ENCODE peak calls at places on chromosomes 6 and 20, in six cellular contexts. N, J, B, M, W and V are unnamed samples.

GRCh38 chr6:150987371-150987828 is 121.9 kb downstream of the MTHFD1L start:
- DNase-seq in N (no peak), J (no peak), B (no peak), M (peak; percentile 17), W (no peak), V (no peak)

GRCh38 chr6:39821014-39821738 is 29.0 kb downstream of the DAAM2 start:
- DNase-seq in N (no peak), J (no peak), B (no peak), M (no peak), W (no peak), V (peak; percentile 29)

GRCh38 chr20:32972181-32973076 is 31.8 kb downstream of the SUN5 start:
- DNase-seq in N (peak; percentile 84), J (no peak), B (no peak), M (peak; percentile 72), W (no peak), V (peak; percentile 7)

GRCh38 chr6:118565317-118565960 is 17.3 kb downstream of the PLN start:
- DNase-seq in N (no peak), J (peak; percentile 36), B (no peak), M (no peak), W (no peak), V (no peak)

GRCh38 chr20:14313621-14314020 is 23.8 kb downstream of the FLRT3 start:
- DNase-seq in N (no peak), J (no peak), B (no peak), M (no peak), W (no peak), V (no peak)

GRCh38 chr6:142653710-142654274 is 291.2 kb downstream of the HIVEP2 start:
- DNase-seq in N (no peak), J (no peak), B (no peak), M (no peak), W (no peak), V (no peak)

GRCh38 chr20:32448306-32449056 is 90.3 kb downstream of the ASXL1 start:
- DNase-seq in N (no peak), J (no peak), B (no peak), M (no peak), W (no peak), V (no peak)

GRCh38 chr6:31397901-31398300 is 5.5 kb upstream of the MICA start:
- DNase-seq in N (no peak), J (no peak), B (no peak), M (no peak), W (no peak), V (no peak)

GRCh38 chr6:30752164-30752927 is 8.0 kb upstream of the IER3 start:
- DNase-seq in N (no peak), J (no peak), B (peak; percentile 97), M (no peak), W (no peak), V (peak; percentile 96)

GRCh38 chr20:58815448-58815847 is 35.3 kb downstream of the GNAS-AS1 start:
- DNase-seq in N (no peak), J (no peak), B (no peak), M (no peak), W (no peak), V (no peak)
- H3K27me3 ChIP-seq in N (no peaks in the 10 kb centered on the region), J (peaks cover 80% of the 10 kb centered on the region), B (no peaks in the 10 kb centered on the region), M (no peaks in the 10 kb centered on the region), W (no peaks in the 10 kb centered on the region), V (no peaks in the 10 kb centered on the region)

DNA sequence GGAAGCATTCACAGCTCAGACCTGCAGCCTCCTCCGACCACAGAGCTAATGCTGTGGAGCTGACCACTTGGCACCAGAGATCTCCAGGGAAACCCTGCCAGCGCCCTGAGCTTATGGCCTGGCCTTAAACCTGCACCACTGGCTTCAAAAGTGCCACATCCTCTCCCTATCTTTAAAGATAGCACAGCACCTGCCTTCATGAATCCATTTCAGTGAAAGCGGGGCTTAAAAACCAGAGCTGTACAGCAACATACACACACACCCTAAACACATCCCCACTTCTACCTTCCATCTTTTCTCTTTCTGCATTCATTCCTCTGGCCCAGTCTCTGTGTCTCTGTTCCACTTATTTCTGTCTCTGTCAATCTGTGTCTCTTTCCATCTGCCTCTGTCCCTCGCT is 59.8 kb upstream of the CCDC167 start:
- DNase-seq in N (no peak), J (no peak), B (no peak), M (no peak), W (no peak), V (no peak)
- H3K27me3 ChIP-seq in N (no peaks in the 10 kb centered on the region), J (peaks cover 85% of the 10 kb centered on the region), B (no peaks in the 10 kb centered on the region), M (no peaks in the 10 kb centered on the region), W (no peaks in the 10 kb centered on the region), V (peaks cover 3% of the 10 kb centered on the region)

GRCh38 chr6:35432291-35432690 is 19.8 kb upstream of the FANCE start:
- DNase-seq in N (no peak), J (no peak), B (no peak), M (no peak), W (no peak), V (no peak)
- H3K27me3 ChIP-seq in N (no peaks in the 10 kb centered on the region), J (peaks cover 16% of the 10 kb centered on the region), B (no peaks in the 10 kb centered on the region), M (no peaks in the 10 kb centered on the region), W (no peaks in the 10 kb centered on the region), V (no peaks in the 10 kb centered on the region)

GRCh38 chr6:26230336-26230735 is 134.7 kb upstream of the BTN3A2 start:
- DNase-seq in N (no peak), J (no peak), B (no peak), M (no peak), W (no peak), V (no peak)
- H3K27me3 ChIP-seq in N (no peaks in the 10 kb centered on the region), J (peaks cover 25% of the 10 kb centered on the region), B (no peaks in the 10 kb centered on the region), M (no peaks in the 10 kb centered on the region), W (no peaks in the 10 kb centered on the region), V (peaks cover 29% of the 10 kb centered on the region)

GRCh38 chr20:63421094-63421692 is 51.3 kb downstream of the KCNQ2 start:
- DNase-seq in N (no peak), J (no peak), B (no peak), M (no peak), W (no peak), V (no peak)

GRCh38 chr20:63420359-63421093 is 51.9 kb downstream of the KCNQ2 start:
- DNase-seq in N (no peak), J (no peak), B (no peak), M (no peak), W (no peak), V (no peak)

GRCh38 chr20:63422653-63423052 is 49.8 kb downstream of the KCNQ2 start:
- DNase-seq in N (no peak), J (no peak), B (no peak), M (no peak), W (no peak), V (no peak)

GRCh38 chr20:63423751-63424150 is 48.7 kb downstream of the KCNQ2 start:
- DNase-seq in N (no peak), J (no peak), B (no peak), M (no peak), W (no peak), V (no peak)

GRCh38 chr20:63421913-63422312 is 50.5 kb downstream of the KCNQ2 start:
- DNase-seq in N (no peak), J (no peak), B (no peak), M (no peak), W (no peak), V (no peak)
- H3K27me3 ChIP-seq in N (no peaks in the 10 kb centered on the region), J (peaks cover 100% of the 10 kb centered on the region), B (no peaks in the 10 kb centered on the region), M (no peaks in the 10 kb centered on the region), W (no peaks in the 10 kb centered on the region), V (peaks cover 1% of the 10 kb centered on the region)

GRCh38 chr20:22567944-22568871 is 16.2 kb downstream of the FOXA2 start:
- DNase-seq in N (no peak), J (no peak), B (no peak), M (no peak), W (no peak), V (no peak)

GRCh38 chr20:22562620-22563019 is 21.8 kb downstream of the FOXA2 start:
- DNase-seq in N (no peak), J (no peak), B (no peak), M (no peak), W (no peak), V (no peak)

GRCh38 chr20:22568872-22569344 is 15.5 kb downstream of the FOXA2 start:
- DNase-seq in N (no peak), J (no peak), B (no peak), M (no peak), W (no peak), V (no peak)

GRCh38 chr20:22563062-22563965 is 21.1 kb downstream of the FOXA2 start:
- DNase-seq in N (no peak), J (no peak), B (no peak), M (no peak), W (no peak), V (no peak)

DNA sequence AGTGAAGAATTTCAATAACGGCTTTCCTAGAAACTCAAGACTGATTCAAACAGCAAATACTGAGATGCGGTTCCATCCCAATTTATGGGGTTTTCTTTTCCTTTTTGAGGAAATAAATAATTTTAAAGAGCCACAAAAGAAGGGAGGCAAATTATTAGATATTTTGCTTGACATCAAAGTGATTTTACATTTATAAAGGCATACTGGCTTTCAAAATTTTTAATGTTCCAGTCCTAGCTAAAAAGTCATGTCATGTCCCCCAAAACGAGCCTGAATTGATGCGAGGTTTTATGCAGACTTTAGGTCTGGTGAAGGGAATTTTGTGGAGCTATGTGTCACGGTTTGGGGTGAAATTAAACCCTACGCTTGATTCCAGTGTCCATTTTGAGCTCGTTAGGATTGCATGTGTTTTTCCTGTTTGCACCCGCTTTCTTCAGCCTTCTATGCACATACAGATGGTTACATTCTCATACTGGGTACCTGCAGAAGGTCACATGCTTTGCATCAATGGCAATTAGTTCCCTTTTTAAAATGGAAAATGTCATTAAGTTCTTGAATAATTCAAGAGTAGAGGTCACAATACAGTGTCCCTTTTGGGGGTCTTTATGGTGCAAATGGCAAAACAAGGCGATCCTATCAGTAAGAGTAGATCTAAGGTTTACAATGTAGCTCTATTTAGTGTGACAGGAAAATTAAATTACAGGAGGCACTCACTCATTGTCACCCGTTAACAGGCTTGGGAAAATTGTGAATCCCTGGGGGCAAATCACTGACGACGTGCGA is 17.3 kb downstream of the FOXA2 start:
- DNase-seq in N (no peak), J (no peak), B (no peak), M (no peak), W (no peak), V (no peak)
- H3K27me3 ChIP-seq in N (peaks cover 15% of the 10 kb centered on the region), J (no peaks in the 10 kb centered on the region), B (no peaks in the 10 kb centered on the region), M (no peaks in the 10 kb centered on the region), W (peaks cover 15% of the 10 kb centered on the region), V (peaks cover 98% of the 10 kb centered on the region)

GRCh38 chr6:7669742-7670141 is 56.2 kb upstream of the BMP6 start:
- DNase-seq in N (no peak), J (no peak), B (no peak), M (no peak), W (no peak), V (no peak)

GRCh38 chr6:7673063-7673536 is 52.8 kb upstream of the BMP6 start:
- DNase-seq in N (no peak), J (no peak), B (peak; percentile 69), M (no peak), W (peak; percentile 26), V (peak; percentile 40)

GRCh38 chr6:7672066-7673062 is 53.5 kb upstream of the BMP6 start:
- DNase-seq in N (no peak), J (no peak), B (no peak), M (no peak), W (no peak), V (no peak)

GRCh38 chr6:7671581-7671980 is 54.3 kb upstream of the BMP6 start:
- DNase-seq in N (no peak), J (no peak), B (no peak), M (no peak), W (no peak), V (no peak)

DNA sequence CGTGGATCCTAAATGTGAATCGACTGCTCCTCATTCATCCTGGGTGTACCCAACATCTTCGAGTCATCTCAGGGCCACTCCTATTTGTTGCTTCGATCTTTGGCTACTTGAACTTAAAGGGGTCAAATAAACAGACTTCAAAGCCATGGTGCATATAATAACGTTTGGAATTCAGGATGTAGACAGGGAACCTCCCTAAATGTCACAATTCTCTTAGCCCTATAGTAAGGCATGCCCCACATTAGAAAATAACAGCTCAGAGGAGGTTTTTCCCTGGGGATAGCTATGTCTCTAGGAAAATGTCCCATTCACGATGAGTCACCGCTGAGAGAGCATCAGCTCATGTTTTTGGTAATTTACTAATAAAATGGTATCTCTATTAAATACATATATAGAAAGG is 54.8 kb upstream of the BMP6 start:
- DNase-seq in N (no peak), J (no peak), B (no peak), M (no peak), W (no peak), V (no peak)
- H3K27me3 ChIP-seq in N (no peaks in the 10 kb centered on the region), J (peaks cover 41% of the 10 kb centered on the region), B (no peaks in the 10 kb centered on the region), M (no peaks in the 10 kb centered on the region), W (no peaks in the 10 kb centered on the region), V (peaks cover 17% of the 10 kb centered on the region)